ENCODE peak calls at places on chromosomes 11 and 22, in ten cellular contexts. M is fibroblast of lung, V is neural progenitor cell, W is HepG2, Z is body of pancreas, T is lung, I is foreskin keratinocyte, R is endothelial cell of umbilical vein, S is coronary artery, E is tibial artery. J is an unnamed sample.

GRCh38 chr11:69437001-69437875 is 44.2 kb upstream of the LINC01488 start:
- DNase-seq in S (no peak), Z (peak), R (no peak), V (peak), I (peak), M (peak), E (no peak), W (peak), T (peak), J (peak)

GRCh38 chr11:12005476-12005875 is 3.0 kb downstream of the DKK3 start:
- DNase-seq in T (no peak), Z (no peak), W (no peak), R (peak), I (no peak), E (no peak), S (no peak), M (peak), V (no peak), J (no peak)

GRCh38 chr11:107928767-107929507 is 689 bp downstream of the RAB39A start:
- DNase-seq in W (no peak), V (peak), R (no peak), Z (no peak), T (no peak), I (no peak), M (no peak), S (no peak), E (peak), J (no peak)

GRCh38 chr22:17942721-17943120 is 81.6 kb downstream of the MICAL3 start:
- DNase-seq in R (no peak), E (no peak), W (no peak), M (no peak), Z (no peak), S (no peak), T (no peak), V (no peak), I (no peak), J (no peak)

GRCh38 chr11:8360086-8360828 is 96.6 kb upstream of the LMO1 start:
- DNase-seq in I (no peak), R (no peak), W (peak), E (no peak), T (no peak), V (no peak), S (no peak), Z (peak), M (no peak), J (no peak)

GRCh38 chr11:34269031-34269430 is 88.8 kb downstream of the ABTB2 start:
- DNase-seq in S (no peak), Z (no peak), E (no peak), M (peak), R (no peak), W (no peak), V (no peak), I (no peak), T (no peak), J (no peak)

GRCh38 chr11:121356357-121356756 is 63.8 kb downstream of the SC5D start:
- DNase-seq in S (no peak), E (no peak), T (no peak), W (no peak), I (peak), M (no peak), Z (no peak), R (no peak), V (no peak), J (no peak)

GRCh38 chr11:66338276-66339162 is 2.3 kb upstream of the RIN1 start:
- DNase-seq in Z (no peak), W (no peak), R (no peak), E (no peak), M (no peak), I (no peak), T (no peak), V (no peak), S (no peak), J (no peak)

GRCh38 chr22:50030315-50031188 is 18.0 kb upstream of the IL17REL start:
- DNase-seq in I (peak), V (peak), E (peak), S (peak), Z (peak), W (peak), M (peak), R (peak), T (peak), J (peak)

GRCh38 chr11:69726019-69726418 is 22.2 kb upstream of the FGF19 start:
- DNase-seq in M (no peak), T (no peak), R (no peak), S (no peak), E (no peak), W (no peak), I (no peak), Z (no peak), V (no peak), J (no peak)

GRCh38 chr11:112784323-112785073 is 176.7 kb upstream of the NCAM1 start:
- DNase-seq in I (no peak), M (peak), V (peak), R (no peak), S (peak), E (peak), T (no peak), Z (peak), W (no peak), J (no peak)

GRCh38 chr11:70423523-70424505 is 25.5 kb downstream of the CTTN start:
- DNase-seq in V (peak), W (peak), M (peak), R (no peak), T (no peak), E (no peak), Z (no peak), I (no peak), S (no peak), J (no peak)

GRCh38 chr11:35247863-35248262 is 108.9 kb downstream of the CD44 start:
- DNase-seq in W (no peak), Z (no peak), S (no peak), T (no peak), I (no peak), V (no peak), E (no peak), R (no peak), M (no peak), J (no peak)

GRCh38 chr11:107844041-107844440 is 14.5 kb downstream of the SLC35F2 start:
- DNase-seq in W (no peak), E (no peak), S (peak), M (peak), T (no peak), I (peak), V (no peak), Z (no peak), R (no peak), J (peak)

GRCh38 chr11:6431861-6432260 is 8.9 kb downstream of the HPX start:
- DNase-seq in W (no peak), E (no peak), T (peak), R (no peak), S (no peak), Z (no peak), V (no peak), M (peak), I (peak), J (peak)

DNA sequence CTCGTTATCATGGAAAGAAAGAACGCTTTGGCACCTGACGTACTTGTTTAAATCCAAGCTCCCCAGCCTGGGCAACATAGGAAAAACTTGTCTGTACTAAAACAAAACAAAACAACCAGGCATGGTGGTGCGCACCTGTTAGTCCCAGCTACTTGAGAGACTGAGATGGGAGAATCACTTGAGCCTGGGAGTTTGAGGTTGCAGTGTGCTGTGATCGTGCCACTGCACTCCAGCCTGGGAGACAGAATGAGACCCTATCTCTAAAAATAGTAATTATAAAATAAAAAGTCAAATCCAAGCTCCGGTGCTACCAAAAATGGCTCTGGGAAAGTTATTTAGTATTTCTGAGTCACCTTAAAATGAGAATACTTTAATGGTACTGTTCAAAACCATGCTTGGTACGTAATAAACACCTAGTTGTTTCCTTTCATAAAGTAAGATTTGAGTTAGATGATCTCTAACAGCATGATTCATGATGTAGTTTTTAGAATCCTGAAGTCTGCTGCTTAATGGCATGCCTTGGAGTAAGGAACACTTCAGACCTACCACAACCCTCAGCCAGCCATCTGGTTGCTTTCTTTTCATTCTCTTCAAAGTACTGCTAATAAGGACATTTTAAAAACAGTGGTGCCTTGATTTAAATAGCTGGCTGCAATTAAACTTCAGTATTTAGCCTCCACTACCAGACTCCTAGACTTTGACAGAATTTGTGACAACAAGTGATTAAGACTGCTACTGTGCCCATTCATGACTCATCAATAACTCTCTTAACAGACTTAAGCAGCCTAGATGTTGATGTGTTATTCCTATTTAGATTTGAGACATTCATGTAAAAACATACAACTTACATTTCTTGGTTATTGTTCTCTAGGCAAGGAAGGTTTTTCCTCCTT is 8.4 kb downstream of the PPME1 start:
- DNase-seq in R (peak), M (peak), T (no peak), S (no peak), Z (no peak), W (no peak), I (no peak), V (no peak), E (no peak), J (no peak)
- H3K27ac ChIP-seq in R (no peak), M (no peak), T (no peak), S (no peak), Z (no peak), W (no peak), I (no peak), V (no peak), E (peak), J (no peak)

GRCh38 chr11:125182522-125182921 is 18.0 kb downstream of the PKNOX2 start:
- DNase-seq in T (no peak), W (no peak), I (no peak), R (no peak), E (peak), M (no peak), V (no peak), Z (no peak), S (no peak), J (no peak)
- TF ChIP-seq CTCF in T (no peak), W (no peak), I (no peak), R (no peak), E (no peak), M (no peak), V (no peak), Z (no peak), S (no peak), J (no peak)

DNA sequence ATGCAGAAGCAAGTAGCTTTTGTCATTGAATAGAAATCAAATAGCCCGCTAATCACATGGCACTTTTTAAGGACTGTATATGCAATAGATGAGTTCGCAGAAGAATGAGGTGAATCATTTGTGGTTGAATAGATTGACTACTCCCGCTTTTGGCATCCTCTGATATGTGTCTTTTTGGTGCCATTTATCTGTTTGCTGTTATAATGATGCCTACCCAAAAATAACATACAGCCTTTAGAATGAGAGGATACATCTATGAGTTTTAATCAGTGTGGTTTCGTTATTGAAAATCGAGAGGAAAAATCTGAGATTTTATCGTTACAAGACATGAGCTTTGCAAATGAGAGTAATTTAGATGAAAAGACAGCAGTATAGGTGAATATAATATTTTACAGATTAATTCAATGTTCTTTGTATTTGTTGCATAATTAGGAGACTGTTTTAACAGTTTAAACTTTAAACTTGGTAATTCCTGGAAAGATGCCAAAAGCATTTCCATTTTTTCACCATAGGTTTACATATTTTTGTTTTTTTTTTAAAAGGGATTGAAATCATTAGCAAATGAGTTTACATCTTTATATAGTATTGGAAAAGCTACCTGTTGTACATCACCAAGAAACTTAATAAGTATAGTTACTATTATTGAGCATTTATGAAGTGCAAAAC is 1.8 kb downstream of the PDE3B start:
- DNase-seq in W (peak), E (no peak), V (no peak), R (peak), I (peak), Z (no peak), M (peak), T (no peak), S (no peak), J (peak)
- H3K27ac ChIP-seq in W (peak), E (no peak), V (no peak), R (no peak), I (no peak), Z (peak), M (no peak), T (no peak), S (no peak), J (no peak)

GRCh38 chr11:20444537-20444936 is 57.0 kb downstream of the PRMT3 start:
- DNase-seq in T (no peak), M (no peak), W (no peak), E (no peak), Z (no peak), V (no peak), R (no peak), S (no peak), I (peak), J (no peak)

GRCh38 chr11:20448838-20449237 is 61.3 kb downstream of the PRMT3 start:
- DNase-seq in Z (no peak), S (no peak), E (no peak), M (no peak), T (no peak), I (no peak), R (no peak), W (no peak), V (no peak), J (no peak)

GRCh38 chr11:20438637-20439036 is 51.1 kb downstream of the PRMT3 start:
- DNase-seq in S (no peak), E (no peak), R (no peak), T (no peak), V (no peak), I (no peak), W (no peak), M (no peak), Z (no peak), J (no peak)

GRCh38 chr11:20443596-20443995 is 56.1 kb downstream of the PRMT3 start:
- DNase-seq in M (peak), S (no peak), R (peak), T (no peak), W (peak), V (peak), I (no peak), E (no peak), Z (no peak), J (no peak)
- TF ChIP-seq CTCF in M (peak), S (no peak), R (no peak), T (no peak), W (peak), V (peak), I (peak), E (no peak), Z (peak), J (no peak)

DNA sequence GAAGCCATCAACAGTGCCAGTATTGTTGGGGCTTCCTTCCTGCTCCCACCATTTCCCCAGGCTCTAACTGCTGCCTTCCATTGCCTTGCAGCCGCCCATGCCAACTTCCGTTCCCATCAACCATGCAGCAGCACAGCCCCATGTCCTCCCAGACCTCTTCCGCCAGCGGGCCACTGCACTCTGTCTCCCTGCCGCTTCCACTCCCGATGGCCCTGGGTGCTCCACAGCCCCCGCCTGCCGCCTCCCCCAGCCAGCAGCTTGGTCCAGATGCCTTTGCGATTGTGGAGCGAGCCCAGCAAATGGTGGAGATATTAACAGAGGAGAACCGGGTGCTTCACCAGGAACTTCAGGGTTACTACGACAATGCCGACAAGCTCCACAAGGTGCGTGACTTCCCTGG is 53.3 kb downstream of the AMOTL1 start:
- DNase-seq in E (no peak), M (no peak), I (no peak), W (no peak), S (no peak), T (no peak), R (no peak), Z (no peak), V (no peak), J (no peak)
- H3K27ac ChIP-seq in E (no peak), M (no peak), I (no peak), W (no peak), S (no peak), T (no peak), R (no peak), Z (no peak), V (no peak), J (no peak)

GRCh38 chr11:83801799-83802198 is 515.6 kb upstream of the CCDC90B start:
- DNase-seq in Z (no peak), V (no peak), W (no peak), I (no peak), E (no peak), S (no peak), R (no peak), M (no peak), T (no peak), J (no peak)
- TF ChIP-seq CTCF in Z (peak), V (peak), W (no peak), I (peak), E (no peak), S (no peak), R (no peak), M (no peak), T (no peak), J (no peak)

DNA sequence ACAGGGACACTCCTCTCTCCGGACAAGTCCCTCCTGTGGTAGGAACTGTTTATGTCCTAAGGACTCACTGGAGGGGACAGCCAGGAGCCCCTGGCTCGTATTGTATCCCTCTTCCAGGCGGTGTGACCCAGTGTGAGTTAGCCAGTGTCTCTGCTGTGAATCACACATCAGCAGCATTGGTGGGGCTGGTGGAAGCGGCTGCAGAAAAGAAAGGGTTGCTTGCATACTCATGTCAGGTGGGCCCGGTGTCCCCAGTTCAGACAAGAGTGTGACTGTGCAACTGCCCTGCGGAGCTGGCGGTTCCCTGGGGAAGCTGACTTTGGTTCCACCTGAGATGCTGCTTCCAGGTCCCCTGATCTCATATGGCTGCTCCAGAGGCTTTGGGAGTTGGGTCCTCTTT is 99.4 kb downstream of the ZBTB16 start:
- DNase-seq in W (no peak), M (no peak), Z (peak), T (no peak), R (no peak), I (no peak), V (no peak), S (no peak), E (no peak), J (no peak)
- H3K27ac ChIP-seq in W (no peak), M (no peak), Z (peak), T (peak), R (peak), I (no peak), V (no peak), S (peak), E (peak), J (peak)

DNA sequence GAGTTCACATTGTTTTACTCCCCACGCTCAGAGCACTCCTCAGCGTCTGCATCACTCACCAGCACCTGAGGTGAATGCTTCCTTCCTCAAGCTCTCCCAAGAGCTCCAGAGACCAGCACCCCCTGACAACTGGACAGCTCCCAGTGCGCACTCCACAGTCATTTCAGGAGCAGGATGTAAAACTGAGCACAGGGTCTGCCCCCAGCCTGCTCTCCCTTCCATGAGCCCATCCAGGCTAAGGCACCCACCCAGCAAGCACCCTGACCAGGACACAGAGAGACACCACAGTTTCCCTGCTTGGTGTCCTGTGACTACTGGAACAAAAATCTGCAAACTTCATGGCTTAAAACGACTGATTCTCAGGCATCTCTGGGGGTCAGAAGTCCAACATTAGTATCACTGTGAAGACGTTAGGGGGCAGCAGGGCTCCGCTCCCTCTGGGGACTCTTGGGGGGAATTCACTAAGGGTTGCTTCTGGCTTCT is 3.3 kb downstream of the SCGB1D2 start:
- DNase-seq in T (no peak), V (peak), M (peak), S (no peak), Z (no peak), E (no peak), W (peak), I (no peak), R (peak), J (peak)
- TF ChIP-seq CTCF in T (no peak), V (peak), M (no peak), S (no peak), Z (no peak), E (no peak), W (peak), I (no peak), R (peak), J (no peak)

GRCh38 chr22:34760276-34761008 is 305.5 kb upstream of the ISX start:
- DNase-seq in I (no peak), S (no peak), E (no peak), R (no peak), T (no peak), Z (peak), M (no peak), V (no peak), W (no peak), J (no peak)

GRCh38 chr22:34765115-34765514 is 300.8 kb upstream of the ISX start:
- DNase-seq in R (no peak), M (no peak), I (no peak), V (no peak), E (no peak), S (no peak), W (no peak), T (no peak), Z (no peak), J (no peak)

GRCh38 chr22:34761111-34761510 is 304.8 kb upstream of the ISX start:
- DNase-seq in T (no peak), M (peak), E (no peak), I (peak), W (peak), Z (no peak), V (no peak), R (no peak), S (no peak), J (peak)
- H3K27ac ChIP-seq in T (no peak), M (no peak), E (no peak), I (peak), W (no peak), Z (peak), V (no peak), R (no peak), S (no peak), J (no peak)

J was measured in RWPE1.